ENCODE peak calls at places on chromosomes 7 and 10, in four cellular contexts. U is HCT116, L is H9, Q is astrocyte. I is an unnamed sample.
A peak's percentile ranks its signal among the peaks of the same experiment; 100 is the strongest.

GRCh38 chr7:101426303-101427011 is 63.8 kb downstream of the COL26A1 start:
- DNase-seq in L (no peak), U (no peak), Q (no peak), I (no peak)

GRCh38 chr10:77416327-77417135 is 221.1 kb downstream of the KCNMA1 start:
- DNase-seq in Q (peak; percentile 93), U (no peak), L (no peak), I (no peak)

GRCh38 chr7:80721880-80722595 is 83.6 kb downstream of the CD36 start:
- DNase-seq in U (peak; percentile 63), Q (peak; percentile 88), L (no peak), I (no peak)

GRCh38 chr10:112739219-112739969 is 210.7 kb upstream of the TCF7L2 start:
- DNase-seq in U (no peak), L (no peak), Q (no peak), I (no peak)

GRCh38 chr7:149724661-149725425 is 48.5 kb downstream of the ZNF467 start:
- DNase-seq in L (peak; percentile 14), U (no peak), Q (no peak), I (no peak)

GRCh38 chr7:37987732-37988131 is 67.3 kb downstream of the EPDR1 start:
- DNase-seq in Q (peak; percentile 62), U (no peak), L (no peak), I (peak; percentile 52)

GRCh38 chr7:80735330-80735729 is 96.9 kb downstream of the CD36 start:
- DNase-seq in L (no peak), Q (no peak), U (no peak), I (no peak)

GRCh38 chr7:94374231-94374630 is 20.5 kb upstream of the COL1A2 start:
- DNase-seq in U (no peak), Q (peak; percentile 94), L (peak; percentile 50), I (peak; percentile 51)

GRCh38 chr7:50211306-50212015 is 93.1 kb upstream of the IKZF1 start:
- DNase-seq in Q (no peak), L (no peak), U (no peak), I (no peak)

GRCh38 chr7:47405921-47406765 is 175.8 kb downstream of the TNS3 start:
- DNase-seq in L (no peak), Q (peak; percentile 69), U (no peak), I (peak; percentile 80)

GRCh38 chr10:88178758-88179157 is 315.3 kb downstream of the PTEN start:
- DNase-seq in L (no peak), Q (no peak), U (no peak), I (no peak)

GRCh38 chr10:2772791-2773644 is 294.3 kb upstream of the PFKP start:
- DNase-seq in L (no peak), U (no peak), Q (no peak), I (no peak)

GRCh38 chr7:128845475-128845874 is 15.3 kb downstream of the FLNC start:
- DNase-seq in Q (no peak), L (no peak), U (no peak), I (no peak)
- H3K9ac ChIP-seq in Q (no peak overlapping the region), L (no peak overlapping the region), U (no peak overlapping the region), I (no peak overlapping the region)

GRCh38 chr7:1029637-1030443 is 14.5 kb upstream of the GPR146 start:
- DNase-seq in U (no peak), L (no peak), Q (no peak), I (no peak)
- H3K9ac ChIP-seq in U (peak overlapping the region; percentile 81), L (no peak overlapping the region), Q (peak overlapping the region; percentile 87), I (no peak overlapping the region)

DNA sequence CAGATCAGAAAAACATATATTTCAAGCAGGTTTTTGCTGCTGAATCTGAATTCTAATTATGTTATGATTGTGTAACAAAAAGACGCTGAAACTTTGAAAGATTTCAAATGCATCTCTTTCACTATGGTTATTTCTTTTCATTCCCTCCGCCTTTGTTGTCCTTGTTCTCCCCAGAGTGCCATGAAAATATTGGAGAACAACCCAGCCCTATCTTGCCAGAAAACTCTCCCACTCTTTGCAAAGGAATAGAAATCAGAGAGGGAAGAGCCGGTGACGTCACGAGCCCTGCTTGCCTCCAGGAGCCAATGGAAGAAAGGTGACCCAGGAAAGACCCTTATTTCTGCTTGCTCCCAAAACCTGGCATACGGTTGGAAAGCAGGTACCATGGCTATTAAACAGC is 3.4 kb downstream of the GFRA1 start:
- DNase-seq in L (no peak), U (no peak), Q (no peak), I (no peak)
- H3K9ac ChIP-seq in L (no peak overlapping the region), U (no peak overlapping the region), Q (no peak overlapping the region), I (no peak overlapping the region)

GRCh38 chr7:13067036-13067435 is 379.6 kb downstream of the ARL4A start:
- DNase-seq in U (no peak), L (peak; percentile 47), Q (no peak), I (no peak)

GRCh38 chr7:13071999-13072398 is 384.6 kb downstream of the ARL4A start:
- DNase-seq in Q (no peak), L (no peak), U (no peak), I (no peak)

GRCh38 chr7:13068032-13068431 is 380.6 kb downstream of the ARL4A start:
- DNase-seq in U (no peak), L (no peak), Q (no peak), I (no peak)

DNA sequence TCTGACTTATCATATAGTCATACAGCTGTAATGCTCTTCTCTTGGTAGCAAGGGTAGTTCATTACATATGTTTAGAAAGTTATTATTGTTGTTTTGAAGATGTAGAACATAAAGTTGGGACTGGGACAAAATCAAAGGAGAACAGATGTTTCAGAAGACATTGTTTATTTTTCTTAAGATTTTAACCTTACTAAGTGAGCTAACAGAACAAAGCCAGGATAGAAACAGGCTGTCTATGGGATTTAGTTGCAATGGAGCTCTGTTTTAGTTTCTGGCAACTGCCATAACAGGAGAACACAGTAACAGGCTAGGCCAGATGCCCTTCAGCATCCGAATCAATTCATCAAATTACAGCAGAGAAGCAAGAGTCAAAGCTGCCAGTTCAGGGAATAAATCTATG is 382.4 kb downstream of the ARL4A start:
- DNase-seq in Q (no peak), U (no peak), L (no peak), I (no peak)
- H3K9ac ChIP-seq in Q (no peak overlapping the region), U (no peak overlapping the region), L (no peak overlapping the region), I (no peak overlapping the region)

GRCh38 chr10:69346776-69347175 is 68.5 kb downstream of the HK1 start:
- DNase-seq in Q (no peak), L (no peak), U (no peak), I (no peak)

GRCh38 chr10:69343905-69344304 is 65.6 kb downstream of the HK1 start:
- DNase-seq in U (no peak), L (no peak), Q (no peak), I (no peak)

GRCh38 chr10:69344591-69345244 is 66.4 kb downstream of the HK1 start:
- DNase-seq in U (no peak), Q (no peak), L (no peak), I (peak; percentile 45)

GRCh38 chr10:69345402-69345801 is 67.1 kb downstream of the HK1 start:
- DNase-seq in L (peak; percentile 59), U (no peak), Q (no peak), I (no peak)

DNA sequence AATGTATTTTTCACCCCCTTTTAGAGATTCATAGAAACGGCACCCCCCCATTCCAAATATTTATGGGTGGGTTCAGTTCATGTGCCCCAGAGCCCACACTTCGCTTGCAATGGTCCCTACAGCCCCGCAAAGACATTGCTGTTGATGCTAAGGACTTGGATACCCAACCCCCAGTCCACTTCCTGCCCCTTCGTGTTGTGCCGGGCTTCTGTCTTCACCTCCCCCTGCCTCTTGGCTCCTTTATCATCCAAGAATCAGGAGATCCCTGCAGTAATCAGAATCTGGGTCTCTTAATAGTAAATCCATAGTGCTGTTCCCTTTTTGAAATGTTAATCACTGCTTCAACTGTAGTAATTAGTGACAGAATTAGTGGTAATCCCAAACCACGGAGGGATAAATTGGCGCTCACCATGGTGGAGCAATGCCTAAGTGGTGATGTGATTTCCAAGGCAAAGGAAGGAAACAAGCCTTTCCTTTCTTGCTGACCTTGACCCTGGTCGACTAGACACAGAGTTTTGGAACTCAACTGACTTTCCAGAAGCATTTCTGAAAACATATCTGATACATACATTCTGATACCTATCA is 67.7 kb downstream of the HK1 start:
- DNase-seq in U (no peak), L (no peak), Q (no peak), I (no peak)
- H3K9ac ChIP-seq in U (no peak overlapping the region), L (no peak overlapping the region), Q (no peak overlapping the region), I (no peak overlapping the region)

DNA sequence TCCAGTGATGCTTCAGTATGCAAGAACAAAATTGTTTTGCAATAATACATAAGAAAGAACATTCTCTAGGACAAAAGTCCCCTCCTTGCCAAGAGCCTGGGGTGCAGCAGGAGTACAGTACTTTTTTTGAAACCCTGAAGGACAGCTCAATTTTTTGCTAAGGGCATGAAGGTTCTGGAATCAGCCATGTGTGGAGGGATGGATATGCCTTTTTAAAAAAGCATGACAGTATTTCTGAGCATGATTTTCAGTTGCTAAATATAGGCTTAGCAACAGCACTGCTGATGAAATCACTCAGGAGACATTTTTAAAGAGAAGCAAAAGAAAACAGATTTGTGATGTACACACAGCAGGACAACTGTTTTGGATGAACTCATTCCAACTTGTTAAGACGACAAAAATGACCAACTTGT is 39.2 kb downstream of the HBP1 start:
- DNase-seq in Q (no peak), U (no peak), L (no peak), I (no peak)
- H3K9ac ChIP-seq in Q (no peak overlapping the region), U (no peak overlapping the region), L (no peak overlapping the region), I (no peak overlapping the region)

GRCh38 chr7:43112088-43112940 is at the start of gene HECW1:
- DNase-seq in U (no peak), Q (no peak), L (peak; percentile 56), I (no peak)

GRCh38 chr7:43110790-43111362 is 1.6 kb upstream of the HECW1 start:
- DNase-seq in Q (no peak), L (no peak), U (no peak), I (no peak)

GRCh38 chr7:43113622-43114450 is 1.4 kb downstream of the HECW1 start:
- DNase-seq in Q (no peak), U (no peak), L (no peak), I (no peak)

GRCh38 chr7:43114451-43114765 is 2.0 kb downstream of the HECW1 start:
- DNase-seq in Q (no peak), U (no peak), L (no peak), I (no peak)

DNA sequence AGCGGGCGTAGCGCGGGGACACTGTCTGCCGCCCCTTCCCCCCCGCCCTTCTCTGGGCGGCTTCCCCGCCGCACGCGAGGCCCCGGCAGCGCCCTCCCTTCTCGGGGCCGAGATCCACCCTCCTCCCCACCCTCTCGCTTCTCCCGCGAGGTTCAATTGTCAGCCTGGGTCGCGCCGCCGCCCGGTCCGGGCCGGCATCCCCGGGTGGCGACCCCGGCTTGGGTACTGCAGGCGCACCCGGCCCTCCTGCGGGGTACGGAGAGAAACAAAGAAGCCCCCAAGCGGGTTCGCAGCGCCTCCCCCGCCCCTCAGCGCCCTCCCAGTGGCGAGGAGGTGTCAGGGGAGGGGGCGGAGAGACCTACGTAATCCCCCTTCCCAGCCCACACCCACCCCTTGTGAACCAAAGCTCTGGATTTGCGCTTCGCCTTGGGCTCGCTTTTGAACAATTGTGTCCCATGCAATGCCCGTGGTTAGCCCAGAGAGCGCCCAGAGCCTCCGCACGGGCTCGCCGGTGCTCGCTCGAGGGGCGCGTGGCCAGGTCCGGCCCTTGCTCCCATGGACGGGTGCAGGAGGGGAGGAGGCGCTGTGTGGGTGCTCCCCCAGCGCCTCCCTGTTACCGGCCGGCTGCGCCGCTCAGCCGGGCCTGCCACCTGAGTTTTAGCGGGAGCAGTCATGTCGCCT is 634 bp downstream of the HECW1 start:
- DNase-seq in U (no peak), L (peak; percentile 82), Q (peak; percentile 57), I (no peak)
- H3K9ac ChIP-seq in U (no peak overlapping the region), L (peak overlapping the region; percentile 0), Q (peak overlapping the region; percentile 30), I (no peak overlapping the region)